ENCODE peak calls at places on chromosomes 12 and 14, in ten cellular contexts. W is stimulated activated CD4-positive, alpha-beta T cell treated with anti-CD3 and anti-CD28 coated beads, Interleukin-4, amount 100 ng/mL, for 4 hours; L is IMR-90; D is mesendoderm; J is NCI-H2081; T is HT1080; O is myocyte; C is AML-193; Z is tibial artery; Q is GM04504. X is an unnamed sample.

GRCh38 chr12:131137836-131138637 is 184.3 kb downstream of the ADGRD1 start:
- DNase-seq in W (no peak), L (no peak), D (peak), J (no peak), T (peak), O (no peak), C (no peak), Z (no peak), Q (no peak), X (peak)

GRCh38 chr14:98010791-98011190 is 1213.6 kb downstream of the VRK1 start:
- DNase-seq in W (no peak), L (no peak), D (no peak), J (no peak), T (no peak), O (no peak), C (no peak), Z (no peak), Q (no peak), X (no peak)

GRCh38 chr14:102020058-102020971 is 55.9 kb downstream of the DYNC1H1 start:
- DNase-seq in W (peak), L (peak), D (no peak), J (no peak), T (peak), O (peak), C (no peak), Z (no peak), Q (peak), X (peak)

GRCh38 chr12:104750061-104750460 is 208.0 kb downstream of the SLC41A2 start:
- DNase-seq in W (no peak), L (peak), D (no peak), J (no peak), T (peak), O (peak), C (peak), Z (no peak), Q (peak), X (peak)

GRCh38 chr12:122021822-122022392 is at the start of gene BCL7A:
- DNase-seq in W (peak), L (peak), D (peak), J (peak), T (peak), O (peak), C (no peak), Z (peak), Q (no peak), X (peak)

GRCh38 chr12:52788111-52788875 is 7.6 kb downstream of the KRT3 start:
- DNase-seq in W (no peak), L (no peak), D (no peak), J (no peak), T (no peak), O (no peak), C (no peak), Z (no peak), Q (no peak), X (no peak)

GRCh38 chr12:55719371-55719770 is 822 bp upstream of the RDH5 start:
- DNase-seq in W (no peak), L (no peak), D (no peak), J (no peak), T (no peak), O (peak), C (no peak), Z (no peak), Q (no peak), X (no peak)

GRCh38 chr12:92208613-92209121 is 63.0 kb upstream of the BTG1 start:
- DNase-seq in W (no peak), L (peak), D (peak), J (no peak), T (peak), O (peak), C (peak), Z (no peak), Q (peak), X (peak)

GRCh38 chr12:131615316-131616053 is 95.4 kb upstream of the SFSWAP start:
- DNase-seq in W (no peak), L (no peak), D (peak), J (no peak), T (no peak), O (no peak), C (no peak), Z (no peak), Q (no peak), X (no peak)

GRCh38 chr14:30256627-30257026 is 302.3 kb upstream of the G2E3 start:
- DNase-seq in W (no peak), L (no peak), D (no peak), J (no peak), T (no peak), O (no peak), C (no peak), Z (no peak), Q (no peak), X (no peak)

GRCh38 chr12:103852498-103852992 is 11.5 kb upstream of the NT5DC3 start:
- DNase-seq in W (no peak), L (peak), D (peak), J (peak), T (peak), O (peak), C (no peak), Z (no peak), Q (no peak), X (peak)

GRCh38 chr12:386651-387050 is 2.5 kb downstream of the KDM5A start:
- DNase-seq in W (no peak), L (peak), D (peak), J (no peak), T (no peak), O (peak), C (no peak), Z (no peak), Q (no peak), X (peak)

GRCh38 chr12:75480469-75480949 is at the start of gene GLIPR1:
- DNase-seq in W (peak), L (peak), D (peak), J (no peak), T (peak), O (peak), C (peak), Z (peak), Q (peak), X (peak)

GRCh38 chr12:131133994-131134393 is 180.3 kb downstream of the ADGRD1 start:
- DNase-seq in W (no peak), L (no peak), D (no peak), J (no peak), T (no peak), O (no peak), C (no peak), Z (no peak), Q (no peak), X (no peak)

GRCh38 chr12:29155079-29155478 is 6.0 kb downstream of the FAR2 start:
- DNase-seq in W (no peak), L (no peak), D (peak), J (no peak), T (no peak), O (no peak), C (peak), Z (no peak), Q (no peak), X (peak)

GRCh38 chr14:24818054-24818822 is 184.2 kb upstream of the GZMB start:
- DNase-seq in W (no peak), L (no peak), D (no peak), J (no peak), T (no peak), O (peak), C (no peak), Z (no peak), Q (no peak), X (no peak)

GRCh38 chr12:13343380-13343779 is 146.9 kb downstream of the EMP1 start:
- DNase-seq in W (no peak), L (no peak), D (no peak), J (no peak), T (peak), O (no peak), C (no peak), Z (no peak), Q (no peak), X (peak)

GRCh38 chr12:3820122-3820521 is 53.1 kb downstream of the PARP11 start:
- DNase-seq in W (no peak), L (peak), D (peak), J (no peak), T (peak), O (peak), C (no peak), Z (no peak), Q (no peak), X (peak)

GRCh38 chr12:66044731-66045130 is 85.8 kb downstream of the LLPH start:
- DNase-seq in W (no peak), L (peak), D (no peak), J (no peak), T (peak), O (peak), C (no peak), Z (no peak), Q (no peak), X (peak)

GRCh38 chr12:12398026-12398859 is 41.4 kb downstream of the BORCS5 start:
- DNase-seq in W (no peak), L (peak), D (no peak), J (peak), T (peak), O (peak), C (no peak), Z (peak), Q (peak), X (peak)

GRCh38 chr12:56321027-56321426 is 5.2 kb upstream of the CNPY2 start:
- DNase-seq in W (no peak), L (peak), D (no peak), J (no peak), T (peak), O (no peak), C (no peak), Z (no peak), Q (no peak), X (peak)

GRCh38 chr14:104735830-104736642 is 12.0 kb downstream of the ADSS1 start:
- DNase-seq in W (no peak), L (peak), D (no peak), J (no peak), T (no peak), O (peak), C (no peak), Z (peak), Q (peak), X (no peak)

GRCh38 chr14:99273025-99273723 is 1.2 kb upstream of the BCL11B start:
- DNase-seq in W (peak), L (no peak), D (peak), J (no peak), T (no peak), O (peak), C (no peak), Z (no peak), Q (no peak), X (peak)

GRCh38 chr12:124939428-124940142 is 25.1 kb upstream of the UBC start:
- DNase-seq in W (peak), L (peak), D (peak), J (no peak), T (peak), O (peak), C (no peak), Z (peak), Q (peak), X (peak)

GRCh38 chr12:2147335-2147734 is 94.5 kb downstream of the CACNA1C start:
- DNase-seq in W (no peak), L (no peak), D (no peak), J (no peak), T (no peak), O (no peak), C (no peak), Z (no peak), Q (no peak), X (no peak)

GRCh38 chr12:51295651-51296050 is 25.4 kb upstream of the SMAGP start:
- DNase-seq in W (no peak), L (no peak), D (no peak), J (no peak), T (no peak), O (no peak), C (no peak), Z (no peak), Q (no peak), X (no peak)

GRCh38 chr12:88922816-88923215 is 342.5 kb upstream of the KITLG start:
- DNase-seq in W (no peak), L (peak), D (no peak), J (no peak), T (no peak), O (no peak), C (no peak), Z (no peak), Q (no peak), X (no peak)

GRCh38 chr12:25458047-25458552 is 95.0 kb downstream of the LMNTD1 start:
- DNase-seq in W (no peak), L (peak), D (no peak), J (no peak), T (peak), O (peak), C (no peak), Z (no peak), Q (peak), X (peak)

GRCh38 chr12:110906985-110907384 is 13.4 kb downstream of the MYL2 start:
- DNase-seq in W (no peak), L (no peak), D (no peak), J (no peak), T (no peak), O (no peak), C (no peak), Z (no peak), Q (no peak), X (peak)

X was measured in Daoy.